ENCODE peak calls at places on chromosomes 12 and 14, in four cellular contexts. A is Kasumi-1, Q is NCI-H1105, P is NCI-H1417. T is an unnamed sample.

GRCh38 chr14:105275267-105275946 is 25.4 kb downstream of the BRF1 start:
- DNase-seq in A (no peak), Q (no peak), P (no peak), T (no peak)

GRCh38 chr12:130873825-130874224 is 2.0 kb downstream of the RAN start:
- DNase-seq in A (no peak), Q (no peak), P (no peak), T (no peak)

GRCh38 chr14:88929656-88930436 is 105.4 kb downstream of the TTC8 start:
- DNase-seq in A (no peak), Q (no peak), P (no peak), T (no peak)

GRCh38 chr14:80211143-80212024 is at the start of gene DIO2:
- DNase-seq in A (no peak), Q (no peak), P (no peak), T (no peak)

GRCh38 chr14:52701223-52701622 is 5.8 kb upstream of the PSMC6 start:
- DNase-seq in A (no peak), Q (no peak), P (no peak), T (no peak)

GRCh38 chr14:95545769-95546168 is 10.9 kb downstream of the GLRX5 start:
- DNase-seq in A (no peak), Q (no peak), P (no peak), T (no peak)

GRCh38 chr14:91342243-91342760 is 75.3 kb downstream of the CCDC88C start:
- DNase-seq in A (no peak), Q (no peak), P (no peak), T (no peak)

GRCh38 chr12:115963030-115963480 is 314.4 kb downstream of the MED13L start:
- DNase-seq in A (no peak), Q (no peak), P (no peak), T (no peak)

GRCh38 chr14:89531661-89532335 is 114.8 kb upstream of the FOXN3 start:
- DNase-seq in A (no peak), Q (no peak), P (no peak), T (no peak)

GRCh38 chr12:104415308-104415980 is 41.3 kb upstream of the CHST11 start:
- DNase-seq in A (no peak), Q (no peak), P (no peak), T (no peak)

T was measured in GM13977.